ENCODE peak calls at places on chromosomes 16 and 17, in five cellular contexts. One of them, this sample, is unnamed.
A peak's percentile ranks its signal among the peaks of the same experiment; 100 is the strongest.

GRCh38 chr17:81868674-81869220 is 2.4 kb downstream of the ARHGDIA start:
- DNase-seq in uterus: peak; percentile 75
- DNase-seq in left lung: peak; percentile 53
- DNase-seq in tibial nerve: no peak
- DNase-seq in A673: no peak
- DNase-seq in this sample: peak; percentile 92

GRCh38 chr17:30376621-30377452 is 1.9 kb upstream of the CPD start:
- DNase-seq in uterus: peak; percentile 20
- DNase-seq in left lung: no peak
- DNase-seq in tibial nerve: peak; percentile 15
- DNase-seq in A673: peak; percentile 96
- DNase-seq in this sample: peak; percentile 34

GRCh38 chr17:1043601-1044251 is 46.8 kb downstream of the TIMM22 start:
- DNase-seq in uterus: peak; percentile 61
- DNase-seq in left lung: no peak
- DNase-seq in tibial nerve: no peak
- DNase-seq in A673: peak; percentile 41
- DNase-seq in this sample: peak; percentile 68

GRCh38 chr16:87165151-87165550 is 152.0 kb downstream of the C16orf95 start:
- DNase-seq in uterus: no peak
- DNase-seq in left lung: no peak
- DNase-seq in tibial nerve: no peak
- DNase-seq in A673: no peak
- DNase-seq in this sample: no peak

GRCh38 chr16:49454426-49455180 is 81.0 kb downstream of the C16orf78 start:
- DNase-seq in uterus: no peak
- DNase-seq in left lung: peak; percentile 25
- DNase-seq in tibial nerve: no peak
- DNase-seq in A673: no peak
- DNase-seq in this sample: no peak

GRCh38 chr17:78117027-78117981 is 11.3 kb downstream of the TMC6 start:
- DNase-seq in uterus: no peak
- DNase-seq in left lung: no peak
- DNase-seq in tibial nerve: no peak
- DNase-seq in A673: peak; percentile 38
- DNase-seq in this sample: peak; percentile 37

GRCh38 chr16:4664538-4665418 is 28.6 kb upstream of the NUDT16L1 start:
- DNase-seq in uterus: peak; percentile 71
- DNase-seq in left lung: peak; percentile 75
- DNase-seq in tibial nerve: peak; percentile 54
- DNase-seq in A673: no peak
- DNase-seq in this sample: no peak

GRCh38 chr16:17026600-17027242 is 444.0 kb downstream of the XYLT1 start:
- DNase-seq in uterus: no peak
- DNase-seq in left lung: no peak
- DNase-seq in tibial nerve: no peak
- DNase-seq in A673: no peak
- DNase-seq in this sample: no peak

GRCh38 chr17:58352018-58352842 is at the start of gene SUPT4H1:
- DNase-seq in uterus: peak; percentile 92
- DNase-seq in left lung: peak; percentile 92
- DNase-seq in tibial nerve: peak; percentile 76
- DNase-seq in A673: peak; percentile 95
- DNase-seq in this sample: peak; percentile 94

GRCh38 chr17:34301986-34302385 is 16.4 kb downstream of the CCL11 start:
- DNase-seq in uterus: no peak
- DNase-seq in left lung: no peak
- DNase-seq in tibial nerve: no peak
- DNase-seq in A673: no peak
- DNase-seq in this sample: peak; percentile 41

GRCh38 chr17:48894886-48895285 is 2.3 kb downstream of the ATP5MC1 start:
- DNase-seq in uterus: no peak
- DNase-seq in left lung: no peak
- DNase-seq in tibial nerve: no peak
- DNase-seq in A673: no peak
- DNase-seq in this sample: no peak

GRCh38 chr16:57472665-57473060 is 10.2 kb downstream of the POLR2C start:
- DNase-seq in uterus: no peak
- DNase-seq in left lung: no peak
- DNase-seq in tibial nerve: no peak
- DNase-seq in A673: peak; percentile 72
- DNase-seq in this sample: no peak

GRCh38 chr16:19810817-19811731 is 73.6 kb downstream of the GPRC5B start:
- DNase-seq in uterus: no peak
- DNase-seq in left lung: no peak
- DNase-seq in tibial nerve: no peak
- DNase-seq in A673: no peak
- DNase-seq in this sample: no peak

GRCh38 chr17:37766951-37767350 is 22.1 kb upstream of the HNF1B start:
- DNase-seq in uterus: no peak
- DNase-seq in left lung: no peak
- DNase-seq in tibial nerve: no peak
- DNase-seq in A673: no peak
- DNase-seq in this sample: no peak

GRCh38 chr17:44187131-44187899 is 543 bp downstream of the TMUB2 start:
- DNase-seq in uterus: no peak
- DNase-seq in left lung: no peak
- DNase-seq in tibial nerve: no peak
- DNase-seq in A673: no peak
- DNase-seq in this sample: no peak

GRCh38 chr17:28221751-28222414 is 97.1 kb upstream of the TMEM97 start:
- DNase-seq in uterus: no peak
- DNase-seq in left lung: no peak
- DNase-seq in tibial nerve: no peak
- DNase-seq in A673: no peak
- DNase-seq in this sample: no peak

GRCh38 chr17:27539152-27539551 is 82.9 kb downstream of the KSR1 start:
- DNase-seq in uterus: no peak
- DNase-seq in left lung: no peak
- DNase-seq in tibial nerve: no peak
- DNase-seq in A673: no peak
- DNase-seq in this sample: no peak

GRCh38 chr17:51259574-51260236 is at the start of gene MBTD1:
- DNase-seq in uterus: peak; percentile 94
- DNase-seq in left lung: peak; percentile 95
- DNase-seq in tibial nerve: peak; percentile 95
- DNase-seq in A673: peak; percentile 98
- DNase-seq in this sample: peak; percentile 98

GRCh38 chr17:66347661-66348604 is 45.5 kb downstream of the PRKCA start:
- DNase-seq in uterus: no peak
- DNase-seq in left lung: peak; percentile 45
- DNase-seq in tibial nerve: no peak
- DNase-seq in A673: peak; percentile 54
- DNase-seq in this sample: peak; percentile 38

GRCh38 chr17:74512624-74513084 is 18.6 kb downstream of the CD300LB start:
- DNase-seq in uterus: no peak
- DNase-seq in left lung: no peak
- DNase-seq in tibial nerve: no peak
- DNase-seq in A673: no peak
- DNase-seq in this sample: peak; percentile 27

GRCh38 chr17:76341301-76341700 is 12.4 kb downstream of the PRPSAP1 start:
- DNase-seq in uterus: no peak
- DNase-seq in left lung: no peak
- DNase-seq in tibial nerve: no peak
- DNase-seq in A673: no peak
- DNase-seq in this sample: no peak

GRCh38 chr16:57797526-57798266 is 4.6 kb downstream of the KIFC3 start:
- DNase-seq in uterus: no peak
- DNase-seq in left lung: peak; percentile 73
- DNase-seq in tibial nerve: no peak
- DNase-seq in A673: peak; percentile 38
- DNase-seq in this sample: peak; percentile 51

GRCh38 chr16:88810868-88811599 is 694 bp downstream of the APRT start:
- DNase-seq in uterus: peak; percentile 81
- DNase-seq in left lung: peak; percentile 83
- DNase-seq in tibial nerve: peak; percentile 70
- DNase-seq in A673: peak; percentile 89
- DNase-seq in this sample: peak; percentile 83

GRCh38 chr16:54934536-54935410 is 4.1 kb downstream of the IRX5 start:
- DNase-seq in uterus: no peak
- DNase-seq in left lung: peak; percentile 47
- DNase-seq in tibial nerve: no peak
- DNase-seq in A673: no peak
- DNase-seq in this sample: no peak
- H3K27ac ChIP-seq in uterus: no peak overlapping the region
- H3K27ac ChIP-seq in left lung: peak overlapping the region; percentile 86
- H3K27ac ChIP-seq in tibial nerve: no peak overlapping the region
- H3K27ac ChIP-seq in A673: no peak overlapping the region
- H3K27ac ChIP-seq in this sample: peak overlapping the region; percentile 58

GRCh38 chr17:14304222-14304844 is 3.5 kb downstream of the HS3ST3B1 start:
- DNase-seq in uterus: no peak
- DNase-seq in left lung: no peak
- DNase-seq in tibial nerve: no peak
- DNase-seq in A673: no peak
- DNase-seq in this sample: no peak

GRCh38 chr17:14303343-14304221 is 2.7 kb downstream of the HS3ST3B1 start:
- DNase-seq in uterus: no peak
- DNase-seq in left lung: no peak
- DNase-seq in tibial nerve: no peak
- DNase-seq in A673: no peak
- DNase-seq in this sample: peak; percentile 54

GRCh38 chr17:14305785-14306496 is 5.1 kb downstream of the HS3ST3B1 start:
- DNase-seq in uterus: no peak
- DNase-seq in left lung: no peak
- DNase-seq in tibial nerve: no peak
- DNase-seq in A673: no peak
- DNase-seq in this sample: no peak

GRCh38 chr17:14306602-14307001 is 5.7 kb downstream of the HS3ST3B1 start:
- DNase-seq in uterus: no peak
- DNase-seq in left lung: no peak
- DNase-seq in tibial nerve: no peak
- DNase-seq in A673: no peak
- DNase-seq in this sample: no peak

DNA sequence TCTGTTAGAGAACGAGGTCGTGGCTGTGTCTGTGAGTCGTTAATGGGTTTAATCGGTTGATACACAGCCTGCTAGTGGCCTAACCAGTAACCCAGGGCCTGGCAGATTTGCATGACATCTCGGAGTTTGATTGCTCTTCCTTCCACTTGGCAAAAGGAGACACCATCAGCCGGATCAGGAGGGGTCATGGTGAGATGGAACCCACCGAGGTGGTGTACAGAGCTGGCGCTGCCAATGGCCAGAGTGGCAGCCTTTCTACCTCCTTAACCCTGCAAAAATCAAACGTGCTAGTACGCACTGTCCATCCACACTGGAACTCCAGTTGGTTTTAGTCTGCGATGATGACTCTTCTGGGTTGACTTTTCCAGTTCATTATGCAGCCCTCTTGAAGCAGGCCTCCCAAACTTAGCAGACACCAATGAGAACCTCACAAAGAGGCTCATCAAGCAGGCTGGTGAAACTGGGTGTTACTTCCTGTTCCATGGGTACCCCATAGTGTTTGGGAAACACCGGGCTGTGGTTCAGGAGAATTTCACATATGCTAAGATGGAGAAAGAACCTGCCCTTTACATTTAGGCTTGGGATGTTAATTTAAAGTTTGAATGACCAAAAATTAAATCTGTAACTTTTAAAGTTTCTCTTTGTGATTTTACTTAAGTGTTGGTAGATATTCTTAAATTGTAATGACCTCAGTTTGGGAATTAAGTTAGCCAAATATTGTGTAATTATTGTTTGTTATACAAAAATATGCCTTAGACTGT is 4.2 kb downstream of the HS3ST3B1 start:
- DNase-seq in uterus: no peak
- DNase-seq in left lung: no peak
- DNase-seq in tibial nerve: no peak
- DNase-seq in A673: no peak
- DNase-seq in this sample: no peak
- TF ChIP-seq CTCF in uterus: no peak
- TF ChIP-seq CTCF in left lung: no peak
- TF ChIP-seq CTCF in tibial nerve: no peak
- TF ChIP-seq CTCF in A673: no peak
- TF ChIP-seq CTCF in this sample: no peak

GRCh38 chr17:80184423-80184714 is 14.5 kb downstream of the CARD14 start:
- DNase-seq in uterus: no peak
- DNase-seq in left lung: no peak
- DNase-seq in tibial nerve: no peak
- DNase-seq in A673: no peak
- DNase-seq in this sample: no peak
- H3K9me3 ChIP-seq in uterus: no peaks in the 10 kb centered on the region
- H3K9me3 ChIP-seq in left lung: no peaks in the 10 kb centered on the region
- H3K9me3 ChIP-seq in tibial nerve: no peaks in the 10 kb centered on the region
- H3K9me3 ChIP-seq in A673: no peaks in the 10 kb centered on the region
- H3K9me3 ChIP-seq in this sample: no peaks in the 10 kb centered on the region

GRCh38 chr16:71205482-71206131 is 24.9 kb downstream of the HYDIN start:
- DNase-seq in uterus: no peak
- DNase-seq in left lung: no peak
- DNase-seq in tibial nerve: no peak
- DNase-seq in A673: no peak
- DNase-seq in this sample: no peak

GRCh38 chr16:71203631-71204030 is 26.9 kb downstream of the HYDIN start:
- DNase-seq in uterus: no peak
- DNase-seq in left lung: no peak
- DNase-seq in tibial nerve: no peak
- DNase-seq in A673: no peak
- DNase-seq in this sample: no peak

GRCh38 chr16:71201054-71201453 is 29.5 kb downstream of the HYDIN start:
- DNase-seq in uterus: no peak
- DNase-seq in left lung: no peak
- DNase-seq in tibial nerve: no peak
- DNase-seq in A673: no peak
- DNase-seq in this sample: no peak

GRCh38 chr16:71198408-71198807 is 32.1 kb downstream of the HYDIN start:
- DNase-seq in uterus: no peak
- DNase-seq in left lung: no peak
- DNase-seq in tibial nerve: no peak
- DNase-seq in A673: no peak
- DNase-seq in this sample: no peak

DNA sequence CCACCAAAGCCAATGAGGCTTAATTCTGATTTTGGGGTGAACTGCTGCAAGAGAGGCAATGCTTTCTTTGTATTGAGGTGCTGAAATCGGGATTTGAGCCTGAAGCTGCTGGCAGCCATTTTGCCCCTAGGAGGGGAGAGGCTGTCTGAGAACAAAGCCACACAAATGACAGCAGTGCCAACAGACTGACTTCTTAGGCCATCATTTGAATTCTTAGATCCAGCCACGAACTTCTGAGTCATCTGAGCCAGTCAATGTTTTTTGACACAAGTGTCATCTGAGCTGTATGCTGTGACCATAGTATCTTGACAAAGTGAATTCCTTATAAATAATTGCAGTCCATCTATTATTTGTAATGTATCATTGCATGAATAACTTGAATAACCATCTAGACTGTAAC is 29.0 kb downstream of the HYDIN start:
- DNase-seq in uterus: no peak
- DNase-seq in left lung: no peak
- DNase-seq in tibial nerve: no peak
- DNase-seq in A673: no peak
- DNase-seq in this sample: no peak
- H3K27ac ChIP-seq in uterus: no peak overlapping the region
- H3K27ac ChIP-seq in left lung: no peak overlapping the region
- H3K27ac ChIP-seq in tibial nerve: no peak overlapping the region
- H3K27ac ChIP-seq in A673: no peak overlapping the region
- H3K27ac ChIP-seq in this sample: no peak overlapping the region

This sample was measured in cardiac muscle cell.